ENCODE peak calls at places on chromosomes 12 and 14, in seven cellular contexts. A is HCT116, H is HepG2, R is H1, W is SK-N-SH, N is K562, Q is GM12878. F is an unnamed sample.

GRCh38 chr12:93707836-93708235 is 30.7 kb downstream of the CRADD start:
- DNase-seq in A (peak), H (peak), R (no peak), W (no peak), Q (no peak), N (no peak), F (no peak)

GRCh38 chr14:64727551-64728071 is 23.4 kb downstream of the PLEKHG3 start:
- DNase-seq in A (no peak), R (no peak), Q (no peak), H (no peak), W (no peak), N (no peak), F (no peak)

GRCh38 chr12:51528852-51529545 is 62.0 kb upstream of the SCN8A start:
- DNase-seq in A (no peak), N (no peak), R (no peak), W (no peak), H (no peak), Q (no peak), F (peak)

GRCh38 chr12:120849765-120850164 is 54.4 kb downstream of the SPPL3 start:
- DNase-seq in A (no peak), H (peak), N (no peak), R (no peak), W (no peak), Q (no peak), F (no peak)

GRCh38 chr14:61420326-61420725 is 98.9 kb downstream of the PRKCH start:
- DNase-seq in Q (no peak), R (no peak), N (no peak), A (peak), W (no peak), H (no peak), F (no peak)

GRCh38 chr14:40371011-40371410 is 938.8 kb upstream of the FBXO33 start:
- DNase-seq in Q (no peak), W (no peak), A (no peak), H (no peak), R (no peak), N (no peak), F (no peak)

GRCh38 chr14:54818201-54819133 is 84.2 kb downstream of the GCH1 start:
- DNase-seq in N (peak), Q (no peak), R (no peak), A (no peak), W (peak), H (peak), F (no peak)

GRCh38 chr12:116881325-116881866 is at the start of gene HRK:
- DNase-seq in N (peak), H (no peak), R (peak), W (no peak), A (no peak), Q (no peak), F (no peak)

GRCh38 chr12:68364893-68365725 is 32.9 kb upstream of the MDM1 start:
- DNase-seq in H (peak), A (peak), N (peak), W (no peak), Q (peak), R (peak), F (peak)

GRCh38 chr14:70905316-70905715 is 1.9 kb upstream of the PCNX1 start:
- DNase-seq in A (no peak), Q (no peak), W (no peak), H (no peak), R (no peak), N (no peak), F (no peak)

GRCh38 chr14:81533212-81533535 is 479 bp downstream of the SEL1L start:
- DNase-seq in H (no peak), W (peak), R (no peak), A (no peak), Q (no peak), N (no peak), F (no peak)

GRCh38 chr12:130118181-130118580 is 44.1 kb upstream of the FZD10 start:
- DNase-seq in Q (no peak), H (no peak), R (no peak), N (no peak), A (no peak), W (no peak), F (no peak)

GRCh38 chr12:47222960-47223847 is 143.4 kb upstream of the AMIGO2 start:
- DNase-seq in W (no peak), R (peak), Q (no peak), N (peak), A (no peak), H (no peak), F (no peak)

GRCh38 chr12:46356655-46357437 is 15.7 kb downstream of the SLC38A2 start:
- DNase-seq in Q (no peak), R (no peak), W (no peak), H (no peak), N (no peak), A (no peak), F (no peak)

GRCh38 chr12:60337865-60338549 is 742.2 kb downstream of the SLC16A7 start:
- DNase-seq in W (no peak), R (no peak), A (no peak), Q (no peak), N (no peak), H (no peak), F (no peak)

GRCh38 chr12:6285063-6285477 is 25.4 kb upstream of the PLEKHG6 start:
- DNase-seq in Q (no peak), N (peak), A (no peak), H (peak), W (peak), R (peak), F (peak)

DNA sequence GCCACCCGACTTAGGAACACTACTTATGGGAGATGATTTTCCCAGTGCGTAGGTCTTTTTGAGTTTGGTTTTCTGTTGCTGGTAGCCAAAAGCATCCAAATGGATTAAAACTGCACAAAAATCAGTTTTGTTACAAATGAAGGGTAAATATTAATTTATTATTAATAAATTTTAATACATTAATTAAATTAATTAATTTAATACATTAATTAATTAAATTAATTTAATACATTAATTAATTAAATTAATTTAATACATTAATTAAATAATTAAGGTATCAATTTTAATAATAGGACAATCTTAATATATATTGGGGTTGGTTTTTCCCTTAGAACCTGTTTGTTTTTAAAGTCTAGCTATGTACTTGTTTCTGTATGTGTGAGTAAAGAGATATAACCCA is 23.6 kb downstream of the AK7 start:
- DNase-seq in W (no peak), H (no peak), N (no peak), Q (no peak), R (no peak), A (no peak), F (no peak)
- TF ChIP-seq JUND in W (no peak), H (no peak), N (no peak), Q (no peak), R (no peak), A (no peak), F (no peak)

GRCh38 chr12:109093022-109093918 is at the start of gene ALKBH2:
- DNase-seq in N (peak), W (peak), R (peak), H (peak), A (peak), Q (peak), F (peak)

GRCh38 chr12:109088818-109089217 is 4.5 kb downstream of the ALKBH2 start:
- DNase-seq in H (no peak), W (no peak), A (no peak), R (no peak), Q (no peak), N (no peak), F (no peak)

GRCh38 chr12:109092484-109093021 is 719 bp downstream of the ALKBH2 start:
- DNase-seq in Q (no peak), A (no peak), H (no peak), R (no peak), W (peak), N (no peak), F (no peak)

GRCh38 chr12:109087250-109087649 is 6.0 kb downstream of the ALKBH2 start:
- DNase-seq in R (no peak), Q (no peak), H (peak), N (no peak), A (no peak), W (no peak), F (no peak)

GRCh38 chr12:109089683-109090082 is 3.6 kb downstream of the ALKBH2 start:
- DNase-seq in N (no peak), A (no peak), W (no peak), Q (no peak), R (no peak), H (no peak), F (no peak)
- TF ChIP-seq JUND in N (no peak), A (no peak), W (no peak), Q (no peak), R (no peak), H (no peak), F (no peak)

GRCh38 chr12:77640356-77640755 is 190.3 kb upstream of the NAV3 start:
- DNase-seq in N (no peak), W (no peak), Q (no peak), A (no peak), H (no peak), R (no peak), F (no peak)

GRCh38 chr12:77648716-77649115 is 182.0 kb upstream of the NAV3 start:
- DNase-seq in H (no peak), A (no peak), R (no peak), N (no peak), Q (no peak), W (no peak), F (no peak)

GRCh38 chr12:77642246-77642645 is 188.4 kb upstream of the NAV3 start:
- DNase-seq in H (no peak), Q (no peak), N (no peak), R (no peak), W (no peak), A (no peak), F (no peak)

GRCh38 chr12:77644915-77645605 is 185.6 kb upstream of the NAV3 start:
- DNase-seq in H (no peak), A (no peak), W (no peak), R (no peak), N (no peak), Q (no peak), F (no peak)

DNA sequence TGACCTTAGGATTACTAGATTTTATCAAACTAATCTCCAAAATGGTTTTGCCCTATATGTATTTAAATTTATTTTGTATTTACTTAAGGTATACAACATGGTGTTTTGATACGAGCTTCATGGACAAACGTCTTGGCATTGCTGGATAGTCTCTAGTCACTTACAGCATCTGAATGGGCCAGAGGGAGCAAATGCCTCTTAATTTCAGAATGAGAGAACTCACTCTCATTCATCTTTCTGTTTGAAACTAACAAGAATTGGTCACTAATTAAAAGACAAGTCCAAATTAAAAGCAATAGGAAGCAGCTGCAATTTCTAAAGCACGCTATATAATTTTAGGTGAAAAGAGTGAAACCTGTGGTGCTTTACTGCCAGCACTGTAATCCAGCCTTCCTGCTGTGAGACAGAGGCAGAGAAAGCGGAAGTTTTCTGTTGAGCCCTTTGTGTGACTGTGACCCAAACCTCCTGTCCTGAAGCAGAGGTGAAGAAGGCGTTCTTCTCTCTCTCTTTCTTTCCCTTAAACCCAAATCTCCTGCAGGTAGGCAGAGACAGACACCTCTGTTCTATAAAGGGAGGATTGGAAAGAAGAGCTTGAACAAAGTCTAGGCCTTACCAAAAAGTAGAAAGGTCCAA is 184.6 kb upstream of the NAV3 start:
- DNase-seq in A (no peak), R (no peak), W (no peak), Q (no peak), N (no peak), H (no peak), F (no peak)
- TF ChIP-seq JUND in A (no peak), R (no peak), W (no peak), Q (no peak), N (no peak), H (no peak), F (no peak)

DNA sequence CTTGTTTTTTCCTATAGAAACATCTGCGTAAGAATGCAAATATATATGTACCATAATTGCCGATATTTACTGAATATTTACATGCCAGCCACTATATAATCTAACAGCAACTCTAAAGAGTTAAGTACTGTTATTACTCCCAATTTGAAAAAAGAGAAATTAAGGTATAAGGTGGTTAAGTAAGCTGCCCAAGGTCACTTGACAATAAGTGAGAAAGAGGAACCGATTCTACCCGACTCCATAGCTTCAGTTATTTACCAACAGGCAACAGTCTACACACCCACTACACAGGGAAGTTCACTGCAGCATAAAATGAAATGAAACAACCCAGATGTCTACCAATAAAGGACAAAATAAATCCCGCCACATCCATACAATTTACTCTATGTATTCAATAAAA is 1.1 kb downstream of the MIS18BP1 start:
- DNase-seq in Q (peak), A (no peak), R (no peak), N (no peak), W (peak), H (peak), F (peak)
- TF ChIP-seq JUND in Q (no peak), A (no peak), R (no peak), N (no peak), W (no peak), H (no peak), F (no peak)

GRCh38 chr12:53558631-53559030 is 51.3 kb upstream of the NPFF start:
- DNase-seq in H (no peak), Q (no peak), R (no peak), N (no peak), W (no peak), A (no peak), F (no peak)
- TF ChIP-seq JUND in H (no peak), Q (no peak), R (no peak), N (no peak), W (no peak), A (no peak), F (no peak)

DNA sequence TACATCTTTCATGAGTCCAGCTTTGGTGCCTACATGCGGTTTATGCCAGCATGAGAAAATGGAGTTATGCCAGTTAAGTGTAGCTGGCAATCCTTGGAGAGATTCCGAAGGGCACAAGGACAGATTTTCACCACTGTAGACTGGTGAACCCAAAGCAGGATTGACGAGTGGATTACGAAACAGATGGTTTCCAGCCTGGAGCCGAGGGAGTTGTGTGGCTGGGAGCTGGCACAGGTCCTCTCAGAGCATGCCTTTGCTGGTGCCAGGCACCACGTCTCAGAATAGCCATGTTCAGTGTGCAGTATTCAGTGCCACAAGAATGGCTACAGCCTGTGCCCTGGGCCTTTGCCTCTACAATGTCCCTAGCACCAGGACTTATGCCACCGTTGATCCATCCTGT is 13.2 kb downstream of the KCNH3 start:
- DNase-seq in R (no peak), W (peak), A (no peak), H (no peak), Q (no peak), N (no peak), F (peak)
- TF ChIP-seq JUND in R (no peak), W (no peak), A (no peak), H (no peak), Q (no peak), N (no peak), F (no peak)

GRCh38 chr12:62008703-62009102 is 251.5 kb upstream of the USP15 start:
- DNase-seq in H (no peak), A (no peak), N (no peak), R (no peak), W (no peak), Q (no peak), F (no peak)
- TF ChIP-seq JUND in H (no peak), A (no peak), N (no peak), R (no peak), W (no peak), Q (no peak), F (no peak)

GRCh38 chr12:67070307-67070600 is 198.9 kb upstream of the CAND1 start:
- DNase-seq in W (peak), Q (no peak), R (peak), H (no peak), A (no peak), N (no peak), F (peak)
- TF ChIP-seq JUND in W (no peak), Q (no peak), R (no peak), H (no peak), A (no peak), N (no peak), F (no peak)

F was measured in T47D.